ENCODE peak calls at places on chromosome 18, in six cellular contexts. R, D, Q, T, I and O are unnamed samples.

GRCh38 chr18:52426462-52426861 is 86.5 kb downstream of the DCC start:
- DNase-seq in R (no peak), D (no peak), Q (no peak), T (no peak), I (no peak), O (no peak)

GRCh38 chr18:50399582-50399981 is 24.7 kb downstream of the SKA1 start:
- DNase-seq in R (no peak), D (no peak), Q (no peak), T (no peak), I (no peak), O (no peak)

GRCh38 chr18:68840554-68841263 is 42.8 kb downstream of the CCDC102B start:
- DNase-seq in R (no peak), D (peak; percentile 96), Q (peak; percentile 5), T (no peak), I (peak; percentile 61), O (no peak)

GRCh38 chr18:32870611-32871010 is 97.8 kb upstream of the KLHL14 start:
- DNase-seq in R (no peak), D (no peak), Q (no peak), T (no peak), I (no peak), O (no peak)

GRCh38 chr18:48609820-48610815 is 71.3 kb downstream of the CTIF start:
- DNase-seq in R (no peak), D (no peak), Q (no peak), T (no peak), I (no peak), O (peak; percentile 71)

GRCh38 chr18:48548404-48548771 is 9.6 kb downstream of the CTIF start:
- DNase-seq in R (no peak), D (peak; percentile 89), Q (no peak), T (no peak), I (peak; percentile 26), O (no peak)

GRCh38 chr18:37385846-37386435 is 179.7 kb downstream of the CELF4 start:
- DNase-seq in R (no peak), D (peak; percentile 58), Q (peak; percentile 56), T (no peak), I (peak; percentile 59), O (no peak)

GRCh38 chr18:7618821-7619410 is 51.8 kb downstream of the PTPRM start:
- DNase-seq in R (no peak), D (no peak), Q (peak; percentile 84), T (no peak), I (no peak), O (no peak)

GRCh38 chr18:55351980-55352714 is 235.8 kb downstream of the TCF4 start:
- DNase-seq in R (no peak), D (no peak), Q (peak; percentile 70), T (no peak), I (no peak), O (no peak)

GRCh38 chr18:33304277-33304676 is 136.2 kb downstream of the CCDC178 start:
- DNase-seq in R (no peak), D (no peak), Q (no peak), T (no peak), I (no peak), O (no peak)

GRCh38 chr18:60892441-60892840 is 440.8 kb upstream of the CDH20 start:
- DNase-seq in R (no peak), D (peak; percentile 22), Q (no peak), T (no peak), I (no peak), O (no peak)

GRCh38 chr18:74831571-74832250 is 234.0 kb downstream of the ZNF407 start:
- DNase-seq in R (no peak), D (no peak), Q (no peak), T (no peak), I (no peak), O (no peak)

GRCh38 chr18:27008575-27008974 is 143.1 kb upstream of the AQP4 start:
- DNase-seq in R (peak; percentile 34), D (no peak), Q (no peak), T (no peak), I (no peak), O (no peak)

GRCh38 chr18:6482198-6482977 is 67.7 kb upstream of the L3MBTL4 start:
- DNase-seq in R (peak; percentile 90), D (peak; percentile 88), Q (peak; percentile 83), T (no peak), I (peak; percentile 85), O (no peak)

GRCh38 chr18:75592527-75592926 is 165.0 kb upstream of the SMIM21 start:
- DNase-seq in R (no peak), D (peak; percentile 9), Q (no peak), T (no peak), I (no peak), O (no peak)

GRCh38 chr18:12011962-12012549 is 30.7 kb downstream of the IMPA2 start:
- DNase-seq in R (no peak), D (peak; percentile 79), Q (no peak), T (no peak), I (no peak), O (no peak)

GRCh38 chr18:70359071-70359470 is 70.2 kb downstream of the SOCS6 start:
- DNase-seq in R (no peak), D (no peak), Q (no peak), T (no peak), I (no peak), O (no peak)

GRCh38 chr18:6382968-6383367 is 31.7 kb downstream of the L3MBTL4 start:
- DNase-seq in R (peak; percentile 45), D (no peak), Q (peak; percentile 9), T (no peak), I (no peak), O (no peak)

GRCh38 chr18:3664563-3665178 is 214.7 kb downstream of the TGIF1 start:
- DNase-seq in R (no peak), D (no peak), Q (peak; percentile 86), T (no peak), I (peak; percentile 45), O (no peak)

GRCh38 chr18:37403100-37403781 is 162.4 kb downstream of the CELF4 start:
- DNase-seq in R (no peak), D (peak; percentile 90), Q (no peak), T (no peak), I (peak; percentile 56), O (no peak)

GRCh38 chr18:2112435-2113045 is 458.8 kb downstream of the METTL4 start:
- DNase-seq in R (no peak), D (no peak), Q (no peak), T (no peak), I (no peak), O (peak; percentile 63)

GRCh38 chr18:26083099-26083498 is 7.3 kb downstream of the SS18 start:
- DNase-seq in R (no peak), D (no peak), Q (no peak), T (no peak), I (no peak), O (no peak)

GRCh38 chr18:58466636-58467205 is 162.2 kb downstream of the ALPK2 start:
- DNase-seq in R (no peak), D (no peak), Q (no peak), T (no peak), I (no peak), O (no peak)

GRCh38 chr18:58468191-58468590 is 160.7 kb downstream of the ALPK2 start:
- DNase-seq in R (no peak), D (no peak), Q (no peak), T (no peak), I (no peak), O (no peak)

GRCh38 chr18:58462975-58463374 is 165.9 kb downstream of the ALPK2 start:
- DNase-seq in R (no peak), D (no peak), Q (no peak), T (no peak), I (no peak), O (no peak)

GRCh38 chr18:58464104-58464625 is 164.7 kb downstream of the ALPK2 start:
- DNase-seq in R (no peak), D (no peak), Q (no peak), T (no peak), I (no peak), O (peak; percentile 56)
- H3K4me1 ChIP-seq in R (no peaks in the 10 kb centered on the region), D (no peaks in the 10 kb centered on the region), Q (no peaks in the 10 kb centered on the region), T (no peaks in the 10 kb centered on the region), I (no peaks in the 10 kb centered on the region), O (no peaks in the 10 kb centered on the region)

GRCh38 chr18:36089001-36089400 is 21.6 kb upstream of the RPRD1A start:
- DNase-seq in R (no peak), D (no peak), Q (no peak), T (no peak), I (no peak), O (no peak)

GRCh38 chr18:36085195-36085594 is 17.8 kb upstream of the RPRD1A start:
- DNase-seq in R (no peak), D (no peak), Q (no peak), T (no peak), I (no peak), O (no peak)

GRCh38 chr18:36088256-36088655 is 20.9 kb upstream of the RPRD1A start:
- DNase-seq in R (no peak), D (no peak), Q (no peak), T (no peak), I (no peak), O (no peak)

GRCh38 chr18:36083729-36084128 is 16.4 kb upstream of the RPRD1A start:
- DNase-seq in R (no peak), D (no peak), Q (no peak), T (no peak), I (no peak), O (no peak)

DNA sequence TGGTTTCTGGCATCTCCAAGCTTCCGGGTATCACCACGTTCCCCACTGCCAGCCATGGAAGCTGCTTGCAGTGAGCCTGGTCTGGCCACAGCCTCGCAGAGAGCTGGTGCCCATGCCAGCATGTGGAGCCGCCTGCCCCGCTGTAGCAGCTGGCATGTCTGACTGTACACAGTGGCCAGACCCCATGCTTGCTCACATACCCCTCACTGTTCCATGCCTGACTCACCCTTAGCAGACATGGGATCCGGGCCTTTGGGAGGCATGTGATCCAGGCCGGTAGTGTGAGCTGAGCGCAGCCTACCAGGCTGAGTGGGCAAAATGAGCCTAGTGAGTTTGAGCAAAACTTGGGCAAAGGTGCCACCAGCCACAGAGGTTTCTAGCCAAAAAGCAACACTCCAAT is 18.8 kb upstream of the RPRD1A start:
- DNase-seq in R (no peak), D (no peak), Q (no peak), T (no peak), I (no peak), O (no peak)
- H3K4me2 ChIP-seq in R (no peak overlapping the region), D (no peak overlapping the region), Q (no peak overlapping the region), T (no peak overlapping the region), I (no peak overlapping the region), O (no peak overlapping the region)

DNA sequence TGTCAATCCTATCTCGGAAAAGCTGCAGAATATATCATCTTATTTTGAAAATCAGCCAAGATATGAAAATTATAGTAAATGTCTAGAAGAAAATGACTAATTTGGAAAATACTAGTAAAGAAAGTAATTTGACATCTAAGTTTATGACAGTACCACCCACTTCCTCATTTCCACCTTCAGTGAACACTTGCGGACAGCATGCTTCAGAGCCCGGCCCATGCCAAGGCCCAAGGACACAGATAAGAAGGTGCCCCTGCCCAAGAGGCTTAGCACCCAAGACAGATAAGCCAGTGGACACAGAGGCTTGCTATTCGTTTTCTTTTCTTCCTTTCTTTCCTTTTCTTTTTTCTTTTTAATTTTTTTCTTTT is 4.8 kb upstream of the KCNG2 start:
- DNase-seq in R (no peak), D (no peak), Q (no peak), T (no peak), I (no peak), O (no peak)
- H3K4me1 ChIP-seq in R (no peaks in the 10 kb centered on the region), D (peaks cover 24% of the 10 kb centered on the region), Q (peaks cover 4% of the 10 kb centered on the region), T (no peaks in the 10 kb centered on the region), I (no peaks in the 10 kb centered on the region), O (peaks cover 17% of the 10 kb centered on the region)

DNA sequence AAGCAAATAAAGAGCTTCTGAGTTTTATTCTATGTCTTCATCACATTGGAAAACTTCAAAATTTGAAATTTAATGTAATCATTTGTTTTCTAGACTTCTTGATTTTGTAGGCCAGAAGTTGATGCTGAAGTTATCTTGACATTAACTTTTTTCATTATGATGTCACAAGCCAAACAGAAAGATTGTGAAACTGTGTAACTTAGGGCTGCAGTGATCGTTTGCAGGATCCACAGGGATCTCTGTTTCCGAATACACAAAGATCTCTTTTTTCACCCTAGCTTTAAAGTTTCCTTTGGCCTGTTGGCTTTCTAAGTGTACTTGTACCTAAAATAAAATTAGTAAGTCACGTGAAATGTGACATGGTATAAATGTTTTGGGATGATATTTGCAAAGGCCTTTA is 594.9 kb upstream of the CDH2 start:
- DNase-seq in R (no peak), D (no peak), Q (no peak), T (no peak), I (no peak), O (no peak)
- H3K4me2 ChIP-seq in R (no peak overlapping the region), D (no peak overlapping the region), Q (no peak overlapping the region), T (peak overlapping the region; percentile 45), I (no peak overlapping the region), O (no peak overlapping the region)